ENCODE peak calls at places on chromosome 19, in eight cellular contexts. R, G, I, U, E, N, Y and S are unnamed samples.

GRCh38 chr19:53424968-53425597 is 6.7 kb upstream of the ZNF761 start:
- DNase-seq in G (peak; percentile 78), E (peak; percentile 80), U (peak; percentile 15), N (peak; percentile 35), R (peak; percentile 54), Y (peak; percentile 36), I (no peak), S (peak; percentile 73)

GRCh38 chr19:40229484-40229883 is 3.0 kb upstream of the CCNP start:
- DNase-seq in N (no peak), R (no peak), E (no peak), U (no peak), I (no peak), Y (no peak), G (no peak), S (no peak)

GRCh38 chr19:4510435-4511255 is 7.6 kb downstream of the PLIN4 start:
- DNase-seq in U (no peak), N (peak; percentile 24), I (no peak), G (no peak), E (no peak), R (no peak), Y (no peak), S (no peak)

GRCh38 chr19:45670670-45671453 is 2.8 kb downstream of the GIPR start:
- DNase-seq in G (peak; percentile 33), E (peak; percentile 94), I (peak; percentile 92), N (no peak), Y (no peak), U (peak; percentile 62), R (peak; percentile 92), S (peak; percentile 88)

GRCh38 chr19:12000152-12000981 is 35.1 kb downstream of the ZNF433 start:
- DNase-seq in N (no peak), U (peak; percentile 85), R (no peak), G (no peak), I (no peak), Y (no peak), E (no peak), S (no peak)

GRCh38 chr19:48454150-48454730 is 1.1 kb upstream of the KCNJ14 start:
- DNase-seq in N (no peak), Y (no peak), G (no peak), E (no peak), U (no peak), I (no peak), R (no peak), S (no peak)

GRCh38 chr19:41441321-41441945 is 1.5 kb upstream of the ERICH4 start:
- DNase-seq in Y (no peak), I (no peak), E (no peak), U (no peak), R (no peak), G (no peak), N (no peak), S (no peak)

GRCh38 chr19:8487137-8487851 is 15.1 kb downstream of the PRAM1 start:
- DNase-seq in G (no peak), R (no peak), N (no peak), Y (no peak), U (no peak), I (no peak), E (no peak), S (no peak)

GRCh38 chr19:3375221-3376088 is 9.1 kb downstream of the NFIC start:
- DNase-seq in Y (peak; percentile 87), E (peak; percentile 82), U (no peak), N (peak; percentile 99), I (no peak), R (no peak), G (peak; percentile 94), S (no peak)

GRCh38 chr19:39438270-39438934 is 2.7 kb upstream of the RPS16 start:
- DNase-seq in I (no peak), U (no peak), Y (no peak), E (no peak), R (no peak), G (no peak), N (no peak), S (no peak)

GRCh38 chr19:3368848-3369336 is 2.5 kb downstream of the NFIC start:
- DNase-seq in Y (no peak), G (no peak), N (no peak), R (no peak), E (no peak), I (no peak), U (no peak), S (no peak)

GRCh38 chr19:7691497-7691896 is 10.4 kb downstream of the FCER2 start:
- DNase-seq in I (no peak), G (no peak), Y (no peak), E (no peak), R (no peak), U (no peak), N (no peak), S (no peak)

GRCh38 chr19:42423462-42424344 is 3.5 kb downstream of the LIPE start:
- DNase-seq in U (no peak), N (peak; percentile 73), E (peak; percentile 87), I (peak; percentile 95), G (peak; percentile 69), Y (peak; percentile 48), R (peak; percentile 76), S (peak; percentile 94)

GRCh38 chr19:48819366-48819816 is 8.6 kb upstream of the BCAT2 start:
- DNase-seq in U (no peak), R (peak; percentile 76), I (no peak), E (peak; percentile 97), G (peak; percentile 88), N (peak; percentile 93), Y (peak; percentile 86), S (no peak)

GRCh38 chr19:16447015-16447384 is 24.8 kb downstream of the EPS15L1 start:
- DNase-seq in Y (peak; percentile 78), G (peak; percentile 77), R (no peak), E (peak; percentile 83), I (no peak), N (peak; percentile 83), U (peak; percentile 70), S (peak; percentile 95)

DNA sequence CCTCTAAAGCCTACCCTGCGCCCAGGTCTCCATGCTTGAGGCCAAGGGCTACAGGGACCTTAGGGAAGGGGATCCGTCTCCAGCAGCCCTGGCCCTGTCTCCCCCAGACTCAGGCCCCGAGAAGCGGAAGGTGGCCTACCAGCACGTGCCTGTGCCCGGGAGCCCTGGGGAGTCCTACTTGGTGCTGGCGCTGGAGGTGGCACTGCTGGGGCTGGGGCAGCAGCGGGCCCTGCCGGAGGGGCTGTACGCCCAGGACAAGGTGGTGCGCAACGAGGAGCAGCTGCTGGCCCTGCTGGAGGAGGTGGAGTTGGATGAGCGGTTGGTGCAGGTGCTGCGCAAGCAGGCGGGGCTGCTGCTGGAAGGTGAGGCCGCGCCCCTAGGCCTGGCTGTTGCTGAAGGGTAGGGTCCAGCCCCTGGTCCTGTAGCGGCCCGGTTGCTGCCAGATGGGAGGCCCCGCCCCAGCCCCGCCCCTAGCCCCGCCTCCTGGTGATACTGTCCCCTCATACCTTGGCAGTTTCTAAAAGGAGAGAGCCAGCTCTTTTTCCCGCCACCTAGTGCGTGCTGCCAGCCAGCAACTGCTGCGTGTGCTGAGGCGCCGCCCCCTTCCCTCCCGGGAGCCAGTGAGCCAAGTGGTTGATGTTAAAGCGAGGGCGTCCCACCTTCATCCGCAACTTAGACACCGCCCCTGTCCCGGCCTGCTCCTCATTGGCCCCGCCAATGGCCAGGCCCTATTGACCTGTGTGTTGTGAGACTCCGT is 22.6 kb downstream of the ZSWIM4 start:
- DNase-seq in G (no peak), U (no peak), Y (no peak), I (no peak), N (no peak), R (peak; percentile 91), E (peak; percentile 87), S (peak; percentile 52)
- TF ChIP-seq POLR2A in G (no peak), U (peak; percentile 35), Y (no peak), I (no peak), N (no peak), R (peak; percentile 50), E (no peak), S (no peak)

GRCh38 chr19:583968-584239 is 5.8 kb upstream of the HCN2 start:
- DNase-seq in I (no peak), R (no peak), Y (no peak), U (no peak), N (no peak), G (no peak), E (no peak), S (no peak)
- TF ChIP-seq POLR2A in I (peak; percentile 56), R (no peak), Y (no peak), U (peak; percentile 56), N (no peak), G (no peak), E (no peak), S (no peak)

GRCh38 chr19:43594710-43595604 is 977 bp downstream of the IRGQ start:
- DNase-seq in Y (no peak), I (peak; percentile 61), N (no peak), R (peak; percentile 74), G (no peak), E (peak; percentile 56), U (no peak), S (peak; percentile 87)
- TF ChIP-seq POLR2A in Y (no peak), I (peak; percentile 67), N (no peak), R (peak; percentile 17), G (no peak), E (no peak), U (peak; percentile 71), S (peak; percentile 55)

GRCh38 chr19:18427752-18428131 is 8.5 kb downstream of the SSBP4 start:
- DNase-seq in N (no peak), R (no peak), I (no peak), U (no peak), E (no peak), G (no peak), Y (no peak), S (no peak)

GRCh38 chr19:18428837-18429674 is 8.9 kb downstream of the ISYNA1 start:
- DNase-seq in G (peak; percentile 81), N (no peak), R (peak; percentile 78), Y (no peak), E (peak; percentile 70), U (no peak), I (peak; percentile 97), S (peak; percentile 93)

GRCh38 chr19:18429717-18430416 is 8.1 kb downstream of the ISYNA1 start:
- DNase-seq in G (no peak), N (no peak), U (no peak), R (no peak), E (no peak), I (no peak), Y (no peak), S (no peak)

GRCh38 chr19:18427080-18427751 is 8.0 kb downstream of the SSBP4 start:
- DNase-seq in N (no peak), I (no peak), Y (no peak), G (no peak), R (no peak), U (no peak), E (no peak), S (no peak)

GRCh38 chr19:18428173-18428836 is 9.1 kb downstream of the SSBP4 start:
- DNase-seq in E (no peak), I (no peak), Y (no peak), U (no peak), R (no peak), N (no peak), G (no peak), S (no peak)
- TF ChIP-seq POLR2A in E (no peak), I (no peak), Y (no peak), U (peak; percentile 14), R (no peak), N (no peak), G (no peak), S (no peak)

GRCh38 chr19:5896365-5897076 is 7.1 kb downstream of the NDUFA11 start:
- DNase-seq in R (no peak), I (no peak), N (no peak), U (no peak), G (no peak), Y (no peak), E (no peak), S (no peak)
- TF ChIP-seq POLR2A in R (no peak), I (no peak), N (no peak), U (peak; percentile 26), G (no peak), Y (no peak), E (no peak), S (no peak)